ENCODE peak calls at places on chromosome 5, in eight cellular contexts. W is neuronal stem cell, A is sigmoid colon, M is A673, E is lung, L is OCI-LY7, Q is A549, Z is GM23338. X is an unnamed sample.
A peak's percentile ranks its signal among the peaks of the same experiment; 100 is the strongest.

GRCh38 chr5:94218374-94218773 is 400.0 kb downstream of the KIAA0825 start:
- DNase-seq in W (no peak), A (no peak), M (no peak), E (no peak), L (no peak), Q (no peak), Z (peak; percentile 17), X (no peak)

GRCh38 chr5:173781432-173781825 is 106.7 kb upstream of the CPEB4 start:
- DNase-seq in W (no peak), A (no peak), M (no peak), E (no peak), L (no peak), Q (no peak), Z (no peak), X (no peak)

GRCh38 chr5:121285861-121286527 is 565.7 kb upstream of the FTMT start:
- DNase-seq in W (no peak), A (no peak), M (no peak), E (no peak), L (no peak), Q (no peak), Z (no peak), X (no peak)

GRCh38 chr5:150642567-150642927 is 2.1 kb downstream of the SYNPO start:
- DNase-seq in W (no peak), A (peak; percentile 94), M (no peak), E (peak; percentile 85), L (no peak), Q (peak; percentile 83), Z (no peak), X (peak; percentile 50)

GRCh38 chr5:113204525-113205161 is 228.0 kb downstream of the DCP2 start:
- DNase-seq in W (no peak), A (peak; percentile 76), M (no peak), E (peak; percentile 31), L (no peak), Q (no peak), Z (no peak), X (peak; percentile 86)

GRCh38 chr5:175718401-175719108 is 60.7 kb downstream of the HRH2 start:
- DNase-seq in W (peak; percentile 17), A (peak; percentile 51), M (peak; percentile 37), E (no peak), L (peak; percentile 27), Q (no peak), Z (peak; percentile 76), X (peak; percentile 60)

GRCh38 chr5:172423379-172424110 is 30.8 kb downstream of the SH3PXD2B start:
- DNase-seq in W (no peak), A (no peak), M (no peak), E (no peak), L (no peak), Q (peak; percentile 62), Z (no peak), X (no peak)

GRCh38 chr5:77305921-77306320 is 95.4 kb downstream of the PDE8B start:
- DNase-seq in W (no peak), A (peak; percentile 79), M (no peak), E (no peak), L (no peak), Q (no peak), Z (no peak), X (peak; percentile 46)

GRCh38 chr5:128334010-128334716 is 203.9 kb downstream of the FBN2 start:
- DNase-seq in W (no peak), A (no peak), M (no peak), E (no peak), L (no peak), Q (no peak), Z (no peak), X (no peak)

GRCh38 chr5:93497101-93497500 is 83.9 kb downstream of the NR2F1-AS1 start:
- DNase-seq in W (no peak), A (no peak), M (no peak), E (no peak), L (no peak), Q (no peak), Z (no peak), X (no peak)

GRCh38 chr5:63963080-63963735 is 963 bp upstream of the HTR1A start:
- DNase-seq in W (peak; percentile 82), A (no peak), M (peak; percentile 78), E (peak; percentile 39), L (peak; percentile 57), Q (peak; percentile 28), Z (peak; percentile 97), X (peak; percentile 46)

GRCh38 chr5:25107878-25108277 is 463.1 kb upstream of the CDH10 start:
- DNase-seq in W (no peak), A (no peak), M (no peak), E (no peak), L (no peak), Q (no peak), Z (no peak), X (no peak)

GRCh38 chr5:141995656-141996055 is 17.2 kb downstream of the GNPDA1 start:
- DNase-seq in W (no peak), A (no peak), M (no peak), E (no peak), L (no peak), Q (no peak), Z (no peak), X (no peak)

GRCh38 chr5:141992349-141992963 is 20.4 kb downstream of the GNPDA1 start:
- DNase-seq in W (peak; percentile 57), A (peak; percentile 83), M (peak; percentile 77), E (peak; percentile 72), L (peak; percentile 73), Q (peak; percentile 64), Z (peak; percentile 88), X (peak; percentile 79)

GRCh38 chr5:141986072-141986471 is 17.2 kb downstream of the RNF14 start:
- DNase-seq in W (no peak), A (no peak), M (no peak), E (no peak), L (no peak), Q (no peak), Z (no peak), X (no peak)

GRCh38 chr5:141994737-141995136 is 18.1 kb downstream of the GNPDA1 start:
- DNase-seq in W (no peak), A (no peak), M (no peak), E (no peak), L (no peak), Q (no peak), Z (no peak), X (no peak)

DNA sequence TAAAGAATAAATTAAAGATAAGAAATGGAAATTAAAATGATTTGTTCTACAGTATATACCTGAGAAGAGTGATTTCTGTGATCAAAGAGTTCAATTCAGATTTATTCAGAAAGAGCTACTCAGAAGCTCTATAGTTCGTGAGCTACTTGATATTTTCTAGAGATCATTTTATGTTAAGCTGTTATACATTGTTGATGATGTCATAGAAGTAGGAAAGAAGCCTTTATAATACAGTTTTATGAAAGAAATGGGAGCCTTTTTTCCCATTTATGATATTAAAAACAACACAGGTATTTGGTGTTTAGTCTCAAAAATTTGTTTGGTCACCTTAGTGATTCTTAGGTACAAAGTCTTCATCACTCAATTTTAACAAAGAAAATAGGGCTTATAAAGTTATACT is 20.8 kb downstream of the RNF14 start:
- DNase-seq in W (no peak), A (no peak), M (no peak), E (no peak), L (no peak), Q (no peak), Z (no peak), X (no peak)
- H3K4me1 ChIP-seq in W (no peaks in the 10 kb centered on the region), A (no peaks in the 10 kb centered on the region), M (no peaks in the 10 kb centered on the region), E (no peaks in the 10 kb centered on the region), L (no peaks in the 10 kb centered on the region), Q (no peaks in the 10 kb centered on the region), Z (no peaks in the 10 kb centered on the region), X (no peaks in the 10 kb centered on the region)

DNA sequence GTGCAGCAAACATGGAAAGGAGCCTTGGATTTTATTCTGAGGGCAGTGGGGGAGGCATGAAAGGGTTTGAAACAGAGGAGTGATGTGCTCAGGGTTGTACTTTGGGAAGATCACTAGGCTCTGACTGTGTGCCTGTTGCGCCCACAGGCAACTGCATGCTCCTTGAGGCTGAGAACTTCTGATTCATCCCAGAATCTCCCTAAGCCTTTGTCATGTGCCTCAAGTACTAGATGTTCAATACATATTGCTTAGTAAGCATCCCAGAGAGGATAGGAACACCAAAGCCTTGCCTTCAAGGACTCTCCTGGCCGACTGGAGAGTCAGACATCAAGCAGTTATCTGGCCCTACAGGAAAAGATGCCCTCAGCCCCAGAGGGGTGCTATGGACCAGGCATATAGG is 54.1 kb downstream of the ARHGEF37 start:
- DNase-seq in W (no peak), A (no peak), M (no peak), E (no peak), L (no peak), Q (no peak), Z (no peak), X (no peak)
- H3K4me3 ChIP-seq in W (no peak overlapping the region), A (no peak overlapping the region), M (no peak overlapping the region), E (no peak overlapping the region), L (no peak overlapping the region), Q (no peak overlapping the region), Z (no peak overlapping the region), X (no peak overlapping the region)

GRCh38 chr5:72330712-72331111 is 10.5 kb downstream of the PTCD2 start:
- DNase-seq in W (no peak), A (no peak), M (no peak), E (no peak), L (no peak), Q (no peak), Z (no peak), X (no peak)

GRCh38 chr5:72324186-72324825 is 4.1 kb downstream of the PTCD2 start:
- DNase-seq in W (no peak), A (no peak), M (no peak), E (no peak), L (no peak), Q (peak; percentile 10), Z (no peak), X (no peak)

GRCh38 chr5:72326298-72326649 is 6.1 kb downstream of the PTCD2 start:
- DNase-seq in W (no peak), A (no peak), M (no peak), E (no peak), L (no peak), Q (no peak), Z (no peak), X (no peak)

GRCh38 chr5:72328172-72328571 is 8.0 kb downstream of the PTCD2 start:
- DNase-seq in W (no peak), A (no peak), M (peak; percentile 50), E (no peak), L (no peak), Q (no peak), Z (no peak), X (peak; percentile 52)

DNA sequence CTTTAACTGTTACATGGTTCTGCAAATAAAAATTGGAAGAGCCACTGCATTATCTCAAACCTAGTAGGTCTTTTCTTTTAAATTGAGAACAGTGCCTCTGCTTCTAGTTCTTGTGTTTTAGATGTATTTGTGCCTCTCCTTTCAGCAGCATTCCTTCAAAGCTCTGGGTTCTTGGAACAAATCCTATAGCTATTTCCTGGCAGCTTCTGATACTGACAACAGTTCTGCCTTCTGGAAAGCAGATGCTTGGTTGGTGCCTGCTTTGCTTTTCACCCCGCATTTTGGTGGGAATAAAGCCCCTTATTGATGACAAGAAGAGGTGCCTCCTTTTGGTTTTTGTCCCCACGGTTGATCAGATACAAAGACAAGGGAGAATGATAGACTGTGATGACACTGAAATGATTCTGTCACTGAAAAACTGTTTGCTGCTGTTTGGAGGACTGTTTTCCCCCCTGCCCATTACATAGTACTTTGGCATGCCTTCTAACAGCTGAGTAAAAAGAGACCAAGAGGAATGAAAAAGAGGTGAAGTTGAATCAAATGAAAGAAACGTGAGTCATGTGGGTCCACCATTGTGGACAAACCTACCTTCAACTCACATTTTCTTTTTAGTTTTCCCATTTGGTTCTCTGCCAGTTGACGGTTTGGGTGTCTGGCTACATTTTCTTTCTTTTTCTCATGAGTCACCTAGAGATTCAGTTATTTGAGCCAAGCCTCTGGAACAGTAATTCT is 5.6 kb downstream of the PTCD2 start:
- DNase-seq in W (no peak), A (no peak), M (no peak), E (no peak), L (no peak), Q (no peak), Z (no peak), X (no peak)
- H3K4me1 ChIP-seq in W (no peaks in the 10 kb centered on the region), A (peaks cover 24% of the 10 kb centered on the region), M (no peaks in the 10 kb centered on the region), E (no peaks in the 10 kb centered on the region), L (peaks cover 14% of the 10 kb centered on the region), Q (peaks cover 47% of the 10 kb centered on the region), Z (peaks cover 3% of the 10 kb centered on the region), X (no peaks in the 10 kb centered on the region)

GRCh38 chr5:20617876-20618275 is 629.9 kb upstream of the CDH18 start:
- DNase-seq in W (no peak), A (no peak), M (no peak), E (no peak), L (no peak), Q (no peak), Z (peak; percentile 64), X (no peak)
- H3K4me3 ChIP-seq in W (no peak overlapping the region), A (no peak overlapping the region), M (no peak overlapping the region), E (no peak overlapping the region), L (no peak overlapping the region), Q (no peak overlapping the region), Z (no peak overlapping the region), X (no peak overlapping the region)

X was measured in BE2C.